ENCODE peak calls at places on chromosomes 2 and 18, in six cellular contexts. One of them, this sample, is unnamed.

GRCh38 chr2:38602136-38602731 is 494 bp downstream of the HNRNPLL start:
- DNase-seq in OCI-LY7: peak; percentile 58
- DNase-seq in CD4-positive, alpha-beta T cell: peak; percentile 31
- DNase-seq in dorsolateral prefrontal cortex: peak; percentile 40
- DNase-seq in CD8-positive, alpha-beta memory T cell: peak; percentile 33
- DNase-seq in GM23248: peak; percentile 58
- DNase-seq in this sample: peak; percentile 35

GRCh38 chr2:174593574-174594203 is 3.9 kb downstream of the WIPF1 start:
- DNase-seq in OCI-LY7: peak; percentile 94
- DNase-seq in CD4-positive, alpha-beta T cell: peak; percentile 47
- DNase-seq in dorsolateral prefrontal cortex: no peak
- DNase-seq in CD8-positive, alpha-beta memory T cell: peak; percentile 62
- DNase-seq in GM23248: peak; percentile 84
- DNase-seq in this sample: peak; percentile 54

GRCh38 chr18:35032113-35032512 is 9.1 kb upstream of the MAPRE2 start:
- DNase-seq in OCI-LY7: no peak
- DNase-seq in CD4-positive, alpha-beta T cell: no peak
- DNase-seq in dorsolateral prefrontal cortex: no peak
- DNase-seq in CD8-positive, alpha-beta memory T cell: no peak
- DNase-seq in GM23248: no peak
- DNase-seq in this sample: no peak

GRCh38 chr18:43534511-43534910 is 257.2 kb upstream of the SYT4 start:
- DNase-seq in OCI-LY7: no peak
- DNase-seq in CD4-positive, alpha-beta T cell: no peak
- DNase-seq in dorsolateral prefrontal cortex: no peak
- DNase-seq in CD8-positive, alpha-beta memory T cell: no peak
- DNase-seq in GM23248: peak; percentile 42
- DNase-seq in this sample: no peak

GRCh38 chr2:217935901-217936684 is 66.7 kb downstream of the TNS1 start:
- DNase-seq in OCI-LY7: no peak
- DNase-seq in CD4-positive, alpha-beta T cell: no peak
- DNase-seq in dorsolateral prefrontal cortex: no peak
- DNase-seq in CD8-positive, alpha-beta memory T cell: no peak
- DNase-seq in GM23248: peak; percentile 27
- DNase-seq in this sample: no peak

GRCh38 chr2:86229221-86229620 is 30.0 kb downstream of the MRPL35 start:
- DNase-seq in OCI-LY7: peak; percentile 80
- DNase-seq in CD4-positive, alpha-beta T cell: no peak
- DNase-seq in dorsolateral prefrontal cortex: no peak
- DNase-seq in CD8-positive, alpha-beta memory T cell: no peak
- DNase-seq in GM23248: no peak
- DNase-seq in this sample: no peak

GRCh38 chr2:70888925-70889715 is 46.6 kb upstream of the ATP6V1B1 start:
- DNase-seq in OCI-LY7: no peak
- DNase-seq in CD4-positive, alpha-beta T cell: no peak
- DNase-seq in dorsolateral prefrontal cortex: peak; percentile 11
- DNase-seq in CD8-positive, alpha-beta memory T cell: no peak
- DNase-seq in GM23248: no peak
- DNase-seq in this sample: no peak

GRCh38 chr18:76131738-76132137 is 363.3 kb downstream of the ZNF516 start:
- DNase-seq in OCI-LY7: no peak
- DNase-seq in CD4-positive, alpha-beta T cell: no peak
- DNase-seq in dorsolateral prefrontal cortex: no peak
- DNase-seq in CD8-positive, alpha-beta memory T cell: no peak
- DNase-seq in GM23248: no peak
- DNase-seq in this sample: no peak

GRCh38 chr2:189613077-189613636 is 32.6 kb upstream of the SLC40A1 start:
- DNase-seq in OCI-LY7: no peak
- DNase-seq in CD4-positive, alpha-beta T cell: no peak
- DNase-seq in dorsolateral prefrontal cortex: no peak
- DNase-seq in CD8-positive, alpha-beta memory T cell: no peak
- DNase-seq in GM23248: peak; percentile 33
- DNase-seq in this sample: peak; percentile 52

GRCh38 chr2:240463866-240464481 is 28.5 kb downstream of the GPC1 start:
- DNase-seq in OCI-LY7: no peak
- DNase-seq in CD4-positive, alpha-beta T cell: no peak
- DNase-seq in dorsolateral prefrontal cortex: no peak
- DNase-seq in CD8-positive, alpha-beta memory T cell: no peak
- DNase-seq in GM23248: no peak
- DNase-seq in this sample: no peak

GRCh38 chr2:156800065-156800556 is 363.9 kb downstream of the GPD2 start:
- DNase-seq in OCI-LY7: no peak
- DNase-seq in CD4-positive, alpha-beta T cell: no peak
- DNase-seq in dorsolateral prefrontal cortex: no peak
- DNase-seq in CD8-positive, alpha-beta memory T cell: no peak
- DNase-seq in GM23248: no peak
- DNase-seq in this sample: no peak
- H3K27ac ChIP-seq in OCI-LY7: no peak overlapping the region
- H3K27ac ChIP-seq in CD4-positive, alpha-beta T cell: no peak overlapping the region
- H3K27ac ChIP-seq in dorsolateral prefrontal cortex: no peak overlapping the region
- H3K27ac ChIP-seq in CD8-positive, alpha-beta memory T cell: no peak overlapping the region
- H3K27ac ChIP-seq in GM23248: no peak overlapping the region
- H3K27ac ChIP-seq in this sample: no peak overlapping the region

DNA sequence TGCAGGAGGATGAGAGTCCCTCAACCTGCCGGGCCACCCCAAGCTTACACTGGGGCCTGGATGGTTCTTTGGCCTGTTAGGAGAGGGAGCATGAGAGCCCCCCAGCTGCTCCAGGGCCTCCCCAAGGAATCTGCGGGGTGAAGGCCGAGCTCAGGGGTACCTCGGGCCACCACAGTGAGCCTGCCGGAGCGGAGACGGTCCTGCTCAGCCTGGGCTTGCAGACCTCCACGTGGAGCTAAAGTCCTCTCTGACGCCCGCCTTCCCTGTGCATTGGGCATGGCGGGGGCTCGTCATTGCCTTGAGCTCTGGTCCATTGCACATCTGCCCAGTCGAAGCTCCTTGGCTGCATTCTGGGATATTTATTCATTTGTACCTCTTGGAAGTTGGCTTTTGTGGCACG is 62.7 kb downstream of the ASB1 start:
- DNase-seq in OCI-LY7: no peak
- DNase-seq in CD4-positive, alpha-beta T cell: no peak
- DNase-seq in dorsolateral prefrontal cortex: no peak
- DNase-seq in CD8-positive, alpha-beta memory T cell: no peak
- DNase-seq in GM23248: no peak
- DNase-seq in this sample: no peak
- H3K27ac ChIP-seq in OCI-LY7: no peak overlapping the region
- H3K27ac ChIP-seq in CD4-positive, alpha-beta T cell: no peak overlapping the region
- H3K27ac ChIP-seq in dorsolateral prefrontal cortex: no peak overlapping the region
- H3K27ac ChIP-seq in CD8-positive, alpha-beta memory T cell: no peak overlapping the region
- H3K27ac ChIP-seq in GM23248: no peak overlapping the region
- H3K27ac ChIP-seq in this sample: no peak overlapping the region

GRCh38 chr18:55244520-55244919 is 285.3 kb upstream of the CCDC68 start:
- DNase-seq in OCI-LY7: no peak
- DNase-seq in CD4-positive, alpha-beta T cell: no peak
- DNase-seq in dorsolateral prefrontal cortex: no peak
- DNase-seq in CD8-positive, alpha-beta memory T cell: no peak
- DNase-seq in GM23248: peak; percentile 19
- DNase-seq in this sample: no peak
- H3K27ac ChIP-seq in OCI-LY7: no peak overlapping the region
- H3K27ac ChIP-seq in CD4-positive, alpha-beta T cell: no peak overlapping the region
- H3K27ac ChIP-seq in dorsolateral prefrontal cortex: peak overlapping the region; percentile 62
- H3K27ac ChIP-seq in CD8-positive, alpha-beta memory T cell: no peak overlapping the region
- H3K27ac ChIP-seq in GM23248: no peak overlapping the region
- H3K27ac ChIP-seq in this sample: no peak overlapping the region

GRCh38 chr2:20126469-20126868 is 75.0 kb upstream of the LAPTM4A start:
- DNase-seq in OCI-LY7: no peak
- DNase-seq in CD4-positive, alpha-beta T cell: no peak
- DNase-seq in dorsolateral prefrontal cortex: no peak
- DNase-seq in CD8-positive, alpha-beta memory T cell: no peak
- DNase-seq in GM23248: no peak
- DNase-seq in this sample: no peak

GRCh38 chr2:20129320-20130274 is 78.2 kb upstream of the LAPTM4A start:
- DNase-seq in OCI-LY7: no peak
- DNase-seq in CD4-positive, alpha-beta T cell: no peak
- DNase-seq in dorsolateral prefrontal cortex: no peak
- DNase-seq in CD8-positive, alpha-beta memory T cell: no peak
- DNase-seq in GM23248: no peak
- DNase-seq in this sample: no peak

GRCh38 chr2:20126040-20126439 is 74.6 kb upstream of the LAPTM4A start:
- DNase-seq in OCI-LY7: no peak
- DNase-seq in CD4-positive, alpha-beta T cell: no peak
- DNase-seq in dorsolateral prefrontal cortex: no peak
- DNase-seq in CD8-positive, alpha-beta memory T cell: no peak
- DNase-seq in GM23248: no peak
- DNase-seq in this sample: no peak

GRCh38 chr2:20130821-20131645 is 79.6 kb upstream of the LAPTM4A start:
- DNase-seq in OCI-LY7: no peak
- DNase-seq in CD4-positive, alpha-beta T cell: no peak
- DNase-seq in dorsolateral prefrontal cortex: no peak
- DNase-seq in CD8-positive, alpha-beta memory T cell: no peak
- DNase-seq in GM23248: no peak
- DNase-seq in this sample: no peak

GRCh38 chr2:20128506-20129319 is 77.3 kb upstream of the LAPTM4A start:
- DNase-seq in OCI-LY7: no peak
- DNase-seq in CD4-positive, alpha-beta T cell: no peak
- DNase-seq in dorsolateral prefrontal cortex: no peak
- DNase-seq in CD8-positive, alpha-beta memory T cell: no peak
- DNase-seq in GM23248: no peak
- DNase-seq in this sample: no peak
- H3K27ac ChIP-seq in OCI-LY7: no peak overlapping the region
- H3K27ac ChIP-seq in CD4-positive, alpha-beta T cell: no peak overlapping the region
- H3K27ac ChIP-seq in dorsolateral prefrontal cortex: no peak overlapping the region
- H3K27ac ChIP-seq in CD8-positive, alpha-beta memory T cell: no peak overlapping the region
- H3K27ac ChIP-seq in GM23248: no peak overlapping the region
- H3K27ac ChIP-seq in this sample: no peak overlapping the region

This sample was measured in upper lobe of left lung.